ENCODE peak calls at places on chromosomes 11 and 22, in eight cellular contexts. One of them, this sample, is unnamed. For H3K27me3, the result is how much of the 10 kb centered on the place peaks cover.

GRCh38 chr11:124920870-124921609 is 2.0 kb downstream of the HEPN1 start:
- DNase-seq in upper lobe of left lung: peak
- DNase-seq in PC-3: no peak
- DNase-seq in thoracic aorta: no peak
- DNase-seq in mammary epithelial cell: peak
- DNase-seq in dorsolateral prefrontal cortex: no peak
- DNase-seq in brain microvascular endothelial cell: peak
- DNase-seq in body of pancreas: peak
- DNase-seq in this sample: peak

GRCh38 chr11:31921066-31921465 is 109.9 kb upstream of the PAX6 start:
- DNase-seq in thoracic aorta: no peak
- DNase-seq in PC-3: no peak
- DNase-seq in mammary epithelial cell: no peak
- DNase-seq in brain microvascular endothelial cell: no peak
- DNase-seq in upper lobe of left lung: no peak
- DNase-seq in body of pancreas: no peak
- DNase-seq in dorsolateral prefrontal cortex: no peak
- DNase-seq in this sample: no peak

GRCh38 chr11:87316491-87316890 is 278.8 kb downstream of the TMEM135 start:
- DNase-seq in upper lobe of left lung: no peak
- DNase-seq in dorsolateral prefrontal cortex: no peak
- DNase-seq in mammary epithelial cell: no peak
- DNase-seq in brain microvascular endothelial cell: no peak
- DNase-seq in thoracic aorta: no peak
- DNase-seq in PC-3: no peak
- DNase-seq in body of pancreas: no peak
- DNase-seq in this sample: no peak

GRCh38 chr11:18934195-18934808 is 4.9 kb downstream of the MRGPRX1 start:
- DNase-seq in thoracic aorta: no peak
- DNase-seq in PC-3: no peak
- DNase-seq in body of pancreas: no peak
- DNase-seq in upper lobe of left lung: peak
- DNase-seq in mammary epithelial cell: no peak
- DNase-seq in brain microvascular endothelial cell: no peak
- DNase-seq in dorsolateral prefrontal cortex: no peak
- DNase-seq in this sample: no peak

GRCh38 chr11:71298016-71298550 is 45.7 kb upstream of the SHANK2 start:
- DNase-seq in body of pancreas: no peak
- DNase-seq in upper lobe of left lung: peak
- DNase-seq in mammary epithelial cell: no peak
- DNase-seq in dorsolateral prefrontal cortex: no peak
- DNase-seq in brain microvascular endothelial cell: no peak
- DNase-seq in PC-3: no peak
- DNase-seq in thoracic aorta: no peak
- DNase-seq in this sample: no peak

GRCh38 chr11:2781413-2782274 is 81.8 kb upstream of the KCNQ1OT1 start:
- DNase-seq in upper lobe of left lung: no peak
- DNase-seq in thoracic aorta: peak
- DNase-seq in body of pancreas: peak
- DNase-seq in brain microvascular endothelial cell: no peak
- DNase-seq in mammary epithelial cell: no peak
- DNase-seq in PC-3: no peak
- DNase-seq in dorsolateral prefrontal cortex: peak
- DNase-seq in this sample: no peak

GRCh38 chr11:33936745-33937612 is 45.1 kb upstream of the LMO2 start:
- DNase-seq in thoracic aorta: peak
- DNase-seq in upper lobe of left lung: no peak
- DNase-seq in dorsolateral prefrontal cortex: no peak
- DNase-seq in mammary epithelial cell: peak
- DNase-seq in brain microvascular endothelial cell: peak
- DNase-seq in PC-3: no peak
- DNase-seq in body of pancreas: peak
- DNase-seq in this sample: peak

GRCh38 chr11:115423728-115424459 is 80.3 kb downstream of the CADM1 start:
- DNase-seq in mammary epithelial cell: no peak
- DNase-seq in brain microvascular endothelial cell: no peak
- DNase-seq in thoracic aorta: no peak
- DNase-seq in body of pancreas: no peak
- DNase-seq in PC-3: no peak
- DNase-seq in dorsolateral prefrontal cortex: no peak
- DNase-seq in upper lobe of left lung: no peak
- DNase-seq in this sample: no peak

GRCh38 chr11:16895306-16895705 is 118.9 kb downstream of the PLEKHA7 start:
- DNase-seq in brain microvascular endothelial cell: no peak
- DNase-seq in mammary epithelial cell: peak
- DNase-seq in body of pancreas: no peak
- DNase-seq in PC-3: no peak
- DNase-seq in upper lobe of left lung: no peak
- DNase-seq in dorsolateral prefrontal cortex: no peak
- DNase-seq in thoracic aorta: no peak
- DNase-seq in this sample: peak

GRCh38 chr11:16896716-16897115 is 117.5 kb downstream of the PLEKHA7 start:
- DNase-seq in upper lobe of left lung: no peak
- DNase-seq in mammary epithelial cell: no peak
- DNase-seq in thoracic aorta: no peak
- DNase-seq in PC-3: no peak
- DNase-seq in body of pancreas: no peak
- DNase-seq in brain microvascular endothelial cell: no peak
- DNase-seq in dorsolateral prefrontal cortex: no peak
- DNase-seq in this sample: no peak

GRCh38 chr11:16898274-16898985 is 115.8 kb downstream of the PLEKHA7 start:
- DNase-seq in upper lobe of left lung: no peak
- DNase-seq in thoracic aorta: no peak
- DNase-seq in body of pancreas: no peak
- DNase-seq in PC-3: no peak
- DNase-seq in mammary epithelial cell: no peak
- DNase-seq in brain microvascular endothelial cell: no peak
- DNase-seq in dorsolateral prefrontal cortex: no peak
- DNase-seq in this sample: no peak

GRCh38 chr11:16899708-16900107 is 114.5 kb downstream of the PLEKHA7 start:
- DNase-seq in dorsolateral prefrontal cortex: no peak
- DNase-seq in thoracic aorta: no peak
- DNase-seq in body of pancreas: no peak
- DNase-seq in brain microvascular endothelial cell: no peak
- DNase-seq in mammary epithelial cell: no peak
- DNase-seq in PC-3: no peak
- DNase-seq in upper lobe of left lung: no peak
- DNase-seq in this sample: no peak

DNA sequence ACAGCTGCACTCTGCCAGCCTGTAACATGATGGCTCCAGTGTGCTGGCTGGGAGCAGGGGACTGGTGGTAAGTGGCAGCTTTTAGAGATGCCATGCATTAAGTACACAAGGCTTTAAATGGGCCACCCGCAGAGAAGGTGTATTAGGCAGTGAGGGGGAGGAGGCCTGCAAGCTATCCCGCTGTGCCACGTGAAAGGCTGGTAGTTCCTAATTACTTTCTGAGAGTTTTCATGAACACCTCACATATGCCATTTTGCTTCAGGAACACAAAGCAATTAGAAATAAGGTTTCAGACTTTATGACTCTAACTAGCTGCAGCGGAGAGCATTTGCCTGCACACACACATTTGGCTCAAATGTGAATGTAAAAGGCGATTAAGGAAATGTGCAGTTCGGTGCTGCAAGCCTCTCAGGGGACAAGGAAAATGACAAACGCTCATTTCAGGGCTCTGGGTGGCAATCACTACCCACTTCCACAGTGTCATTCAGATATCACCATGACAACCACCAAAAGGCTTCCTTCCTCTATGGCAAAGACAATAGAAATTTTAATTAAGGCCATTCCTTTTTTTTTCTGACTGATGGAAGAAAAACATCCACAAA is 116.7 kb downstream of the PLEKHA7 start:
- DNase-seq in thoracic aorta: no peak
- DNase-seq in mammary epithelial cell: no peak
- DNase-seq in body of pancreas: no peak
- DNase-seq in upper lobe of left lung: no peak
- DNase-seq in PC-3: no peak
- DNase-seq in brain microvascular endothelial cell: no peak
- DNase-seq in dorsolateral prefrontal cortex: no peak
- DNase-seq in this sample: no peak
- H3K4me3 ChIP-seq in thoracic aorta: no peak
- H3K4me3 ChIP-seq in mammary epithelial cell: no peak
- H3K4me3 ChIP-seq in body of pancreas: no peak
- H3K4me3 ChIP-seq in upper lobe of left lung: no peak
- H3K4me3 ChIP-seq in PC-3: no peak
- H3K4me3 ChIP-seq in brain microvascular endothelial cell: no peak
- H3K4me3 ChIP-seq in dorsolateral prefrontal cortex: no peak
- H3K4me3 ChIP-seq in this sample: no peak

GRCh38 chr11:120249279-120250022 is 9.5 kb downstream of the POU2F3 start:
- DNase-seq in body of pancreas: no peak
- DNase-seq in upper lobe of left lung: no peak
- DNase-seq in brain microvascular endothelial cell: no peak
- DNase-seq in PC-3: no peak
- DNase-seq in thoracic aorta: no peak
- DNase-seq in mammary epithelial cell: no peak
- DNase-seq in dorsolateral prefrontal cortex: no peak
- DNase-seq in this sample: no peak

GRCh38 chr11:120244966-120245365 is 5.0 kb downstream of the POU2F3 start:
- DNase-seq in mammary epithelial cell: no peak
- DNase-seq in dorsolateral prefrontal cortex: no peak
- DNase-seq in body of pancreas: no peak
- DNase-seq in PC-3: no peak
- DNase-seq in thoracic aorta: no peak
- DNase-seq in brain microvascular endothelial cell: no peak
- DNase-seq in upper lobe of left lung: no peak
- DNase-seq in this sample: no peak

GRCh38 chr11:120245434-120245833 is 5.5 kb downstream of the POU2F3 start:
- DNase-seq in thoracic aorta: no peak
- DNase-seq in mammary epithelial cell: no peak
- DNase-seq in dorsolateral prefrontal cortex: no peak
- DNase-seq in body of pancreas: no peak
- DNase-seq in brain microvascular endothelial cell: no peak
- DNase-seq in PC-3: no peak
- DNase-seq in upper lobe of left lung: no peak
- DNase-seq in this sample: no peak

GRCh38 chr11:120244476-120244875 is 4.5 kb downstream of the POU2F3 start:
- DNase-seq in upper lobe of left lung: no peak
- DNase-seq in PC-3: peak
- DNase-seq in thoracic aorta: no peak
- DNase-seq in body of pancreas: no peak
- DNase-seq in dorsolateral prefrontal cortex: no peak
- DNase-seq in mammary epithelial cell: peak
- DNase-seq in brain microvascular endothelial cell: no peak
- DNase-seq in this sample: peak

DNA sequence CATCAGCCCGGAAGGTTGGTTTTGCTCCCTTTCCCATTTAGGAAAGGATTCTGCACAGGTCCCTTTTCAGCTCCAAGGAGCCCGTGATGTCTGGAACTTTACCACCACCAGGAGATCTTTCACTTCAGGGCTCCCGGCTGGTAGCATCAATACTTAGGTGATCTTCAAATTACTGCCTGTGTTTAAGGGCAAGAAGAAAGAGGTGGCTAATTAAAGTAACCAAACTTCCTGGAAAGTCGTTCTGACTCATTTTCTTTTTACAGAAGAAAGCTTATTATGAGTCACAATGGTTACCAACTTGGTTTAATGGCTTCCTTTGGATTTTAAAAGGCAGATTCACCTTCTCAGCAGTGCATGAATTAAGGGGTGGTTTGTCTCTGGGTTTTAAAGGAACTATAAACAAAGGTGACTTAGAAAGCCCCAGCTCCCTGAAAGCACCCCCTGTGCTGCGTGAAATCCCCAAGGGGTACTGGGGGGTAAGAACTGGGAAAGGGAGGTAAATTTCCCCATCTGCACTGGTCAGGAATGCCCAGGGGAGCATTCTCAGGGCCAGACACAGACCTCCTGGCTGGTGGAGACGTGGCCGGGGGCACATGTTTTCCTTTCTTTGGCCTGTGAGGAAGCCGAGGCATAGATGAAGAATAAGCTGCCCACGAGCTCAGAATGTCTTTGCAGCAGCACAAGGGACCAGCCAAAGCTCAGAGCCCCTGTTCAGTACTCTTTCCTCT is 8.8 kb downstream of the POU2F3 start:
- DNase-seq in body of pancreas: no peak
- DNase-seq in brain microvascular endothelial cell: no peak
- DNase-seq in PC-3: peak
- DNase-seq in dorsolateral prefrontal cortex: no peak
- DNase-seq in upper lobe of left lung: no peak
- DNase-seq in mammary epithelial cell: peak
- DNase-seq in thoracic aorta: no peak
- DNase-seq in this sample: peak
- H3K27me3 ChIP-seq in body of pancreas: under half
- H3K27me3 ChIP-seq in brain microvascular endothelial cell: under half
- H3K27me3 ChIP-seq in PC-3: under half
- H3K27me3 ChIP-seq in dorsolateral prefrontal cortex: under half
- H3K27me3 ChIP-seq in upper lobe of left lung: under half
- H3K27me3 ChIP-seq in mammary epithelial cell: under half
- H3K27me3 ChIP-seq in thoracic aorta: under half
- H3K27me3 ChIP-seq in this sample: under half

DNA sequence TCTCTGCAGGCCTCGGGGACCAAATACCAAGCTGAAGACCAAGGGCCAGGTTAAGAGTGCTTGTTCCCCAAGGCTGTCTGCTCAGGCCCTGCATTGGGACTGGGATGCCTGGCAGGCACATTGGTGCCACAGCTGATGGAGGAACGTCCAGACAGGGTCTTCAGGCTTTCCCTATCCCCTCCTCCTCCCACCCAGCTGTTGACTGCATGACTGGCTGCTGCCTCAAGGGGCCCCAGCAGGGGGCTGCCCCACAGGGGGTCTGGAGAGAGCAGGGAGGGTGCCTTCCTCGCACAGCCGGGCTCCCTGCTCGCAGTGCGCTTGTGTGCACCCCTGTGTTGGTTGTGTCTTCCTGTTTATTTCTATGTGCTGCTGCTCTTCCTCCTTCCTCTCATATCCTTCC is 9.9 kb downstream of the RCOR2 start:
- DNase-seq in brain microvascular endothelial cell: no peak
- DNase-seq in upper lobe of left lung: no peak
- DNase-seq in thoracic aorta: no peak
- DNase-seq in mammary epithelial cell: no peak
- DNase-seq in dorsolateral prefrontal cortex: no peak
- DNase-seq in PC-3: no peak
- DNase-seq in body of pancreas: no peak
- DNase-seq in this sample: no peak
- H3K4me3 ChIP-seq in brain microvascular endothelial cell: no peak
- H3K4me3 ChIP-seq in upper lobe of left lung: no peak
- H3K4me3 ChIP-seq in thoracic aorta: no peak
- H3K4me3 ChIP-seq in mammary epithelial cell: no peak
- H3K4me3 ChIP-seq in dorsolateral prefrontal cortex: no peak
- H3K4me3 ChIP-seq in PC-3: no peak
- H3K4me3 ChIP-seq in body of pancreas: no peak
- H3K4me3 ChIP-seq in this sample: no peak

DNA sequence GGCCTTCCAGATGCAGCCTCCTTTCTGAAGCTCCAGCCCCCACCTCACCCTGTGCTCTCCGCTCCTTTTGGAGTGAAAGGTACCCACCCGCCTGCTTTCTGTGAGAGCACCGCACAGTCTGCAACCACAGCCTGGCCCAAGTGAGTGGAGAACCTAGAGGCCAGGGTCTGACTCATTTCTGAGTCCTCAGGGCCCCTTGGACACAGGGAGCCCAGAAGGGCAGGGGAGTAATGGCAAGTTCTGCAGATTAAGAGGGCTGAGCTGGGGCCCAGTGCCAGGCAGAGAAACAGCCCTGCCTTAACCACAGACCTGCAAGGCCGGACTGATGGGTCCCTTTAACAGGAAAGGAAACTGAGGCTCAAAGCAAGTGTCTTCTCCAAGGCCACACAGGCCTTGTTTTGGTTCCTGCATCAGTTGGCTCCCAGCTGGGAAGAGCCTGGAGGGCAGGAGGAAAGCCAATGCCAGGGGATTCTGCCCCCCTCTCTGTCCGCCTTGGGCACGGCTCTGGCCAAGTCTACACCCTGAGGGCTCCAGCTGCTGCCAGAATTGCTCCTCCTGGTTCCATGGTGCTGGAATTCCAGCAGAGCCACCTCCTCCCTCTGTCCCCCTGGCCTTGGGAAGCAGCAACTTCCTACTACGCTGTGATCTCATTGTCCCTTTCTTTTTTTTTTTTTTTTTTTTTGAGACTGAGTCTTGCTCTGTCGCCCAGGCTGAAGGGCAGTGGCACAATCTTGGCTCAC is 55.1 kb downstream of the CYTH4 start:
- DNase-seq in body of pancreas: no peak
- DNase-seq in mammary epithelial cell: peak
- DNase-seq in brain microvascular endothelial cell: no peak
- DNase-seq in PC-3: peak
- DNase-seq in thoracic aorta: no peak
- DNase-seq in upper lobe of left lung: no peak
- DNase-seq in dorsolateral prefrontal cortex: no peak
- DNase-seq in this sample: no peak
- H3K27me3 ChIP-seq in body of pancreas: under half
- H3K27me3 ChIP-seq in mammary epithelial cell: under half
- H3K27me3 ChIP-seq in brain microvascular endothelial cell: under half
- H3K27me3 ChIP-seq in PC-3: under half
- H3K27me3 ChIP-seq in thoracic aorta: under half
- H3K27me3 ChIP-seq in upper lobe of left lung: under half
- H3K27me3 ChIP-seq in dorsolateral prefrontal cortex: under half
- H3K27me3 ChIP-seq in this sample: under half